ENCODE peak calls at places on chromosomes 1 and 21, in six cellular contexts. S, B, A, Q, L and I are unnamed samples.

GRCh38 chr1:95232646-95233320 is 1.2 kb upstream of the RWDD3 start:
- DNase-seq in A (no peak), B (no peak), Q (no peak), L (peak; percentile 75), S (no peak), I (no peak)

GRCh38 chr1:17502326-17502778 is 37.1 kb upstream of the ARHGEF10L start:
- DNase-seq in Q (peak; percentile 86), S (peak; percentile 85), L (peak; percentile 90), B (peak; percentile 68), A (peak; percentile 95), I (peak; percentile 92)

GRCh38 chr1:86015375-86015774 is 141.2 kb downstream of the COL24A1 start:
- DNase-seq in S (no peak), B (no peak), L (no peak), Q (no peak), A (no peak), I (no peak)

GRCh38 chr1:113747376-113747775 is 11.9 kb downstream of the PHTF1 start:
- DNase-seq in S (no peak), L (no peak), B (no peak), Q (no peak), A (no peak), I (no peak)

GRCh38 chr1:167409183-167409582 is 109.1 kb downstream of the CD247 start:
- DNase-seq in A (no peak), B (peak; percentile 19), L (no peak), S (no peak), Q (no peak), I (no peak)

GRCh38 chr1:162772571-162773154 is 17.8 kb upstream of the HSD17B7 start:
- DNase-seq in S (peak; percentile 14), L (no peak), Q (no peak), B (no peak), A (no peak), I (no peak)

GRCh38 chr1:110159160-110159559 is 8.9 kb downstream of the SLC6A17 start:
- DNase-seq in B (no peak), Q (no peak), L (no peak), A (no peak), S (no peak), I (no peak)

GRCh38 chr1:201964266-201964665 is 9.0 kb downstream of the TIMM17A start:
- DNase-seq in B (no peak), Q (no peak), L (no peak), S (no peak), A (no peak), I (no peak)

GRCh38 chr1:241714321-241715218 is 62.5 kb downstream of the WDR64 start:
- DNase-seq in S (no peak), A (no peak), L (no peak), B (no peak), Q (no peak), I (no peak)

GRCh38 chr1:181514298-181515290 is 31.3 kb downstream of the CACNA1E start:
- DNase-seq in Q (no peak), B (no peak), S (no peak), A (no peak), L (no peak), I (no peak)

GRCh38 chr21:39726133-39726532 is 18.9 kb upstream of the IGSF5 start:
- DNase-seq in L (no peak), A (no peak), Q (no peak), S (no peak), B (no peak), I (no peak)

GRCh38 chr1:63779338-63779819 is 5.6 kb downstream of the ROR1 start:
- DNase-seq in S (no peak), Q (no peak), B (no peak), A (no peak), L (no peak), I (peak; percentile 15)

GRCh38 chr21:46560568-46561447 is 44.1 kb downstream of the S100B start:
- DNase-seq in L (no peak), A (no peak), S (no peak), Q (no peak), B (no peak), I (no peak)

GRCh38 chr1:55006931-55007330 is 8.2 kb downstream of the BSND start:
- DNase-seq in A (no peak), Q (no peak), L (no peak), S (no peak), B (no peak), I (no peak)

GRCh38 chr21:40143822-40144525 is 276.7 kb downstream of the PCP4 start:
- DNase-seq in B (peak; percentile 33), A (no peak), Q (peak; percentile 53), L (peak; percentile 60), S (peak; percentile 44), I (peak; percentile 83)

GRCh38 chr1:21781971-21782867 is 730 bp downstream of the USP48 start:
- DNase-seq in A (peak; percentile 73), L (peak; percentile 20), S (peak; percentile 47), B (peak; percentile 57), Q (peak; percentile 70), I (peak; percentile 72)

GRCh38 chr1:111054656-111055055 is 85.2 kb downstream of the DRAM2 start:
- DNase-seq in A (no peak), L (no peak), B (no peak), Q (no peak), S (no peak), I (no peak)

GRCh38 chr21:25732091-25732760 is 2.5 kb downstream of the ATP5PF start:
- DNase-seq in B (no peak), S (no peak), L (no peak), A (no peak), Q (no peak), I (no peak)

GRCh38 chr1:89670168-89670567 is 37.2 kb downstream of the LRRC8C start:
- DNase-seq in L (no peak), B (no peak), Q (no peak), A (no peak), S (no peak), I (no peak)

GRCh38 chr1:48442864-48443619 is 29.0 kb downstream of the SPATA6 start:
- DNase-seq in L (no peak), Q (no peak), B (no peak), A (no peak), S (no peak), I (peak; percentile 11)

GRCh38 chr1:109479901-109480300 is 3.8 kb upstream of the ATXN7L2 start:
- DNase-seq in A (no peak), L (no peak), S (no peak), B (no peak), Q (no peak), I (no peak)

DNA sequence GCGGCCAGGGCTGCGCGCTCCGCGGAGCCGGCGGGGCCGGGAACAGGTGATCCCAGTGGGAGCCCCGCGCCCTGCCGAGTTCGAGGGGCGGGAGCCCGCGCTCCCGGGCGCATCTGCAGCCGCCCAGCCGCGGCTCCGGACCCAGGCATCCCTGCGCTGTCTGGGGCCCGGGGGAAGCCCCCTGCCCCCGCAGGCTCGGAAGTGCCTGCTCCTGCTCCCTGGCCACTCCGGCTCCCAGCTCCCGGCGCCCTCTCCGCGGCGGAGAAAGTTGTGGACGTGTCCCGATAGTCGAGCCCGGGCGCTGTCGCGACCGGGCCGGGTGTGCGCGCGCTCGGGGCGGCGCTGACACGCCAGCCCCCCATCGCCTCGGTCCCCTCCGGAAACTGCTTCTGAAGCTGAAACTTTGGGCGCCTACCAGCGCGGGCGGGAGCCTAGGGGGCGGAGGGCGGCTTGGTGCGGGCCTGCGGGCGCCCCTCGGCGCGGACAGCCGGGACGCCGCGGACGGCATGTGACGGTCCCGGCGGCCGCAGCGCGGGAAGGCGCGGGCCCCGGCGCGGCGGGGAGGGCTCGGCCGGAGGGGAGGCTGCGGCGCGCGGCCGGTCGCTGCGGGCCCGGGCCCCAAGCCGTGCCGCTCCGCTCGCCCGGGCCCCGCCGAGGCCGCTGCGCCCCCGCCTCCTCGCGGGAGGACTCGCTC is 488 bp downstream of the MAN1C1 start:
- DNase-seq in B (no peak), L (peak; percentile 17), S (peak; percentile 34), Q (no peak), A (peak; percentile 60), I (peak; percentile 35)
- H3K4me1 ChIP-seq in B (peaks cover 4% of the 10 kb centered on the region), L (peaks cover 24% of the 10 kb centered on the region), S (peaks cover 9% of the 10 kb centered on the region), Q (peaks cover 16% of the 10 kb centered on the region), A (peaks cover 26% of the 10 kb centered on the region), I (peaks cover 26% of the 10 kb centered on the region)

DNA sequence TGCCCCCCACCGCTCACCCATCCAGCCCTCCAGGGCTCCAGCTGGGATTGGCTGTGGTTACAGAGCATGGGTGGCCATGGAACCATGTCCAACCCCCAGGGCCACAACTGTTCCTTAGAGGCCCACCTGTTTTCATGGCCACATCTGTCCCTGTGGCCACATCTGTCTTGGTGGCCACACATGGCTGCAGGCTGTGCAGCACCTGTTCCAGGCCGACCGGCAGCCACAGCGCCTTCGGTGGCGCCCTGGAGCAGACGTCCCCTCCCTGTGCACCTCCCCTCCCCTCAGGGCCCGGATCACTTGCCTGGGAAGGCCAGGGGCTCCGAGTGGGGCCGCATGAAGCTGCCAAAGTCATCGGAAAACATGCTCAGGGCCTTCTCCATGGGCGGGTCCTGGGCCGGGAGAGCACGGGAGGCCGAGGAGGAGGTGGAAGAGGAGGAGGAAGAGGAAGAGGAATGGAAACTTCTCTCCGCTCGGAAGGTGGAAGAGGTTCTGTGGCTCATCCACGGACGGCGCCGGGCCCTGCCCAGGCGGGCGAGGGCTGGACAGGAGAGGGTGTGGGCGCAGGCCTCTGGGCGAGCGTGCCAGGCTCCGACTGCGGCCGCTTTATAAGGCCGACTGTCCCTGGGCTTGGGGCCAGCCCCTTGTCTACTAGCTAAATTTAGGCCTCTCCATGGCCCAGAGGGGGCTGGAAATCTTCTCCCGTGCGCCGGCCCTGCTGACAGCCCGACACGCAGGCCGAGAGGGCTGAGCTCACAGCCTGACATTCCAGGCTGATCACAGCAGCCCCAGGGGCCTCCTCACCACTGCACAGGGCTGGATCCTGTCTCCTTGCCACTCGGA is at the start of gene HSPB7:
- DNase-seq in S (peak; percentile 91), A (peak; percentile 96), B (no peak), L (peak; percentile 63), Q (no peak), I (peak; percentile 90)
- H3K4me1 ChIP-seq in S (peaks cover under 1% of the 10 kb centered on the region), A (peaks cover 57% of the 10 kb centered on the region), B (peaks cover 19% of the 10 kb centered on the region), L (peaks cover 63% of the 10 kb centered on the region), Q (no peaks in the 10 kb centered on the region), I (peaks cover 51% of the 10 kb centered on the region)

GRCh38 chr1:154404984-154405761 is at the start of gene IL6R:
- DNase-seq in Q (peak; percentile 95), B (peak; percentile 88), S (peak; percentile 96), L (peak; percentile 94), A (peak; percentile 98), I (peak; percentile 95)

GRCh38 chr1:154407021-154407865 is 2.1 kb downstream of the IL6R start:
- DNase-seq in B (no peak), S (no peak), A (peak; percentile 65), Q (no peak), L (peak; percentile 37), I (no peak)

GRCh38 chr1:154405762-154406571 is 824 bp downstream of the IL6R start:
- DNase-seq in A (peak; percentile 96), B (peak; percentile 66), L (peak; percentile 80), Q (peak; percentile 75), S (peak; percentile 88), I (peak; percentile 82)

GRCh38 chr1:154407866-154408777 is 3.0 kb downstream of the IL6R start:
- DNase-seq in Q (peak; percentile 86), S (no peak), A (no peak), L (peak; percentile 37), B (no peak), I (no peak)

DNA sequence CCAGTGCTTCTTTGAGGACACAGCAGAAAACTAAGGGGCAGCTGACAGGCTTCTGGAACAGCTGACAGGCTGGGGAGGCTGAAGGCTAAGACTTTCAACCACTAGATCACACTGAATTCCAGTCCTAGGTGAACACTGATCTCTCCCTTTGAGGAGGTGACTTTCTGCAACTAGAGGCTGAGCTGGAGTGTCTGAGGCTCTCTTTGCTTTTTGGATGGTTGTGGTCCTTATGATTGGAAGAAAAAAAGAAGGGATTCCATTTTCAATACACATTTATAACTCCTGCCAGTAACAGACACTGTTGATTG is 1.4 kb downstream of the IL6R start:
- DNase-seq in Q (no peak), A (no peak), S (no peak), L (no peak), B (no peak), I (no peak)
- H3K4me1 ChIP-seq in Q (peaks cover 35% of the 10 kb centered on the region), A (peaks cover 46% of the 10 kb centered on the region), S (peaks cover 18% of the 10 kb centered on the region), L (peaks cover 39% of the 10 kb centered on the region), B (peaks cover 31% of the 10 kb centered on the region), I (peaks cover 37% of the 10 kb centered on the region)

GRCh38 chr1:11738096-11738495 is 2.2 kb downstream of the AGTRAP start:
- DNase-seq in Q (no peak), B (no peak), L (no peak), A (no peak), S (no peak), I (no peak)
- H3K4me1 ChIP-seq in Q (no peaks in the 10 kb centered on the region), B (peaks cover 14% of the 10 kb centered on the region), L (peaks cover 15% of the 10 kb centered on the region), A (peaks cover 17% of the 10 kb centered on the region), S (peaks cover 4% of the 10 kb centered on the region), I (peaks cover 11% of the 10 kb centered on the region)